ENCODE peak calls at places on chromosomes 7 and 10, in six cellular contexts. One of them, this sample, is unnamed.

GRCh38 chr10:49220679-49221078 is 32.5 kb upstream of the TMEM273 start:
- DNase-seq in Panc1: no peak
- DNase-seq in ACHN: no peak
- DNase-seq in AG08395: no peak
- DNase-seq in left cardiac atrium: no peak
- DNase-seq in effector CD4-positive, alpha-beta T cell: no peak
- DNase-seq in this sample: no peak

GRCh38 chr7:121620206-121620605 is 224.1 kb upstream of the FAM3C start:
- DNase-seq in AG08395: no peak
- DNase-seq in effector CD4-positive, alpha-beta T cell: no peak
- DNase-seq in left cardiac atrium: no peak
- DNase-seq in ACHN: no peak
- DNase-seq in Panc1: no peak
- DNase-seq in this sample: no peak

GRCh38 chr7:36210542-36210941 is 57.5 kb downstream of the EEPD1 start:
- DNase-seq in ACHN: no peak
- DNase-seq in AG08395: no peak
- DNase-seq in effector CD4-positive, alpha-beta T cell: no peak
- DNase-seq in left cardiac atrium: no peak
- DNase-seq in Panc1: no peak
- DNase-seq in this sample: peak

GRCh38 chr10:7473474-7473873 is 62.6 kb upstream of the SFMBT2 start:
- DNase-seq in Panc1: no peak
- DNase-seq in effector CD4-positive, alpha-beta T cell: no peak
- DNase-seq in ACHN: no peak
- DNase-seq in left cardiac atrium: no peak
- DNase-seq in AG08395: no peak
- DNase-seq in this sample: no peak

GRCh38 chr10:44253769-44254462 is 131.0 kb downstream of the CXCL12 start:
- DNase-seq in left cardiac atrium: peak
- DNase-seq in ACHN: no peak
- DNase-seq in AG08395: peak
- DNase-seq in effector CD4-positive, alpha-beta T cell: no peak
- DNase-seq in Panc1: no peak
- DNase-seq in this sample: peak

GRCh38 chr7:74025146-74025545 is 2.8 kb upstream of the ELN start:
- DNase-seq in Panc1: no peak
- DNase-seq in AG08395: no peak
- DNase-seq in effector CD4-positive, alpha-beta T cell: no peak
- DNase-seq in ACHN: no peak
- DNase-seq in left cardiac atrium: no peak
- DNase-seq in this sample: no peak

GRCh38 chr7:39417642-39418041 is 148.6 kb upstream of the YAE1 start:
- DNase-seq in Panc1: no peak
- DNase-seq in ACHN: no peak
- DNase-seq in left cardiac atrium: no peak
- DNase-seq in effector CD4-positive, alpha-beta T cell: no peak
- DNase-seq in AG08395: no peak
- DNase-seq in this sample: no peak

GRCh38 chr10:44278669-44279337 is 106.1 kb downstream of the CXCL12 start:
- DNase-seq in left cardiac atrium: no peak
- DNase-seq in effector CD4-positive, alpha-beta T cell: no peak
- DNase-seq in AG08395: peak
- DNase-seq in ACHN: no peak
- DNase-seq in Panc1: no peak
- DNase-seq in this sample: peak

GRCh38 chr10:132096223-132096622 is 30.5 kb downstream of the JAKMIP3 start:
- DNase-seq in left cardiac atrium: no peak
- DNase-seq in AG08395: peak
- DNase-seq in effector CD4-positive, alpha-beta T cell: no peak
- DNase-seq in Panc1: peak
- DNase-seq in ACHN: peak
- DNase-seq in this sample: peak

GRCh38 chr10:132292972-132293415 is 14.8 kb downstream of the STK32C start:
- DNase-seq in ACHN: no peak
- DNase-seq in Panc1: no peak
- DNase-seq in AG08395: no peak
- DNase-seq in effector CD4-positive, alpha-beta T cell: no peak
- DNase-seq in left cardiac atrium: peak
- DNase-seq in this sample: no peak

GRCh38 chr10:60914676-60915075 is 29.3 kb downstream of the RHOBTB1 start:
- DNase-seq in left cardiac atrium: peak
- DNase-seq in AG08395: peak
- DNase-seq in ACHN: peak
- DNase-seq in Panc1: no peak
- DNase-seq in effector CD4-positive, alpha-beta T cell: no peak
- DNase-seq in this sample: peak

GRCh38 chr10:6406220-6407033 is 173.6 kb downstream of the PRKCQ start:
- DNase-seq in Panc1: no peak
- DNase-seq in left cardiac atrium: no peak
- DNase-seq in ACHN: peak
- DNase-seq in AG08395: peak
- DNase-seq in effector CD4-positive, alpha-beta T cell: no peak
- DNase-seq in this sample: peak

GRCh38 chr10:121288011-121288410 is 310.2 kb downstream of the FGFR2 start:
- DNase-seq in ACHN: no peak
- DNase-seq in left cardiac atrium: no peak
- DNase-seq in Panc1: no peak
- DNase-seq in AG08395: no peak
- DNase-seq in effector CD4-positive, alpha-beta T cell: no peak
- DNase-seq in this sample: no peak

GRCh38 chr10:103789771-103790201 is 65.6 kb downstream of the SH3PXD2A start:
- DNase-seq in AG08395: no peak
- DNase-seq in effector CD4-positive, alpha-beta T cell: no peak
- DNase-seq in Panc1: no peak
- DNase-seq in left cardiac atrium: no peak
- DNase-seq in ACHN: no peak
- DNase-seq in this sample: no peak

This sample was measured in amniotic epithelial cell.